ENCODE peak calls at places on chromosomes 13 and 19, in five cellular contexts. One of them, this sample, is unnamed.

GRCh38 chr19:57803594-57804325 is 11.0 kb downstream of the ZNF552 start:
- DNase-seq in transverse colon: peak
- DNase-seq in uterus: peak
- DNase-seq in COR-L47: no peak
- DNase-seq in T-helper 2 cell: no peak
- DNase-seq in this sample: no peak

GRCh38 chr13:105338044-105338443 is 1197.4 kb downstream of the EFNB2 start:
- DNase-seq in transverse colon: no peak
- DNase-seq in uterus: no peak
- DNase-seq in COR-L47: no peak
- DNase-seq in T-helper 2 cell: no peak
- DNase-seq in this sample: no peak

GRCh38 chr13:42247883-42248282 is 24.1 kb upstream of the AKAP11 start:
- DNase-seq in transverse colon: no peak
- DNase-seq in uterus: no peak
- DNase-seq in COR-L47: no peak
- DNase-seq in T-helper 2 cell: no peak
- DNase-seq in this sample: no peak

GRCh38 chr19:53696951-53697350 is 65.2 kb downstream of the DPRX start:
- DNase-seq in transverse colon: no peak
- DNase-seq in uterus: no peak
- DNase-seq in COR-L47: no peak
- DNase-seq in T-helper 2 cell: no peak
- DNase-seq in this sample: no peak

GRCh38 chr19:29878973-29879654 is 62.9 kb upstream of the URI1 start:
- DNase-seq in transverse colon: no peak
- DNase-seq in uterus: no peak
- DNase-seq in COR-L47: no peak
- DNase-seq in T-helper 2 cell: no peak
- DNase-seq in this sample: peak

GRCh38 chr13:100944791-100945345 is 270.3 kb upstream of the TMTC4 start:
- DNase-seq in transverse colon: no peak
- DNase-seq in uterus: no peak
- DNase-seq in COR-L47: no peak
- DNase-seq in T-helper 2 cell: no peak
- DNase-seq in this sample: no peak

GRCh38 chr19:4267101-4267900 is 11.8 kb upstream of the SHD start:
- DNase-seq in transverse colon: peak
- DNase-seq in uterus: peak
- DNase-seq in COR-L47: peak
- DNase-seq in T-helper 2 cell: peak
- DNase-seq in this sample: peak

GRCh38 chr13:101307181-101307701 is 109.1 kb downstream of the NALCN start:
- DNase-seq in transverse colon: no peak
- DNase-seq in uterus: no peak
- DNase-seq in COR-L47: no peak
- DNase-seq in T-helper 2 cell: no peak
- DNase-seq in this sample: no peak

GRCh38 chr19:39064405-39064804 is 19.8 kb upstream of the ACP7 start:
- DNase-seq in transverse colon: no peak
- DNase-seq in uterus: no peak
- DNase-seq in COR-L47: no peak
- DNase-seq in T-helper 2 cell: no peak
- DNase-seq in this sample: no peak

GRCh38 chr13:27038323-27038722 is 133.3 kb downstream of the USP12 start:
- DNase-seq in transverse colon: no peak
- DNase-seq in uterus: no peak
- DNase-seq in COR-L47: no peak
- DNase-seq in T-helper 2 cell: no peak
- DNase-seq in this sample: no peak

GRCh38 chr13:71754407-71754974 is 112.5 kb downstream of the DACH1 start:
- DNase-seq in transverse colon: no peak
- DNase-seq in uterus: peak
- DNase-seq in COR-L47: no peak
- DNase-seq in T-helper 2 cell: no peak
- DNase-seq in this sample: no peak

GRCh38 chr19:6773323-6773931 is 919 bp downstream of the VAV1 start:
- DNase-seq in transverse colon: peak
- DNase-seq in uterus: no peak
- DNase-seq in COR-L47: no peak
- DNase-seq in T-helper 2 cell: peak
- DNase-seq in this sample: no peak

GRCh38 chr13:45411226-45411625 is 6.9 kb downstream of the SLC25A30 start:
- DNase-seq in transverse colon: no peak
- DNase-seq in uterus: no peak
- DNase-seq in COR-L47: no peak
- DNase-seq in T-helper 2 cell: no peak
- DNase-seq in this sample: no peak

This sample was measured in NCI-H345.